ENCODE peak calls at places on chromosomes 11 and 22, in five cellular contexts. U, Y, P, B and C are unnamed samples.

GRCh38 chr22:19896665-19897355 is 42.1 kb upstream of the GNB1L start:
- DNase-seq in P (no peak), Y (no peak), U (no peak), B (no peak), C (no peak)

GRCh38 chr11:69212121-69213110 is 56.7 kb downstream of the SMIM38 start:
- DNase-seq in Y (peak), U (no peak), B (no peak), P (no peak), C (peak)

GRCh38 chr11:86800956-86801264 is 568 bp downstream of the PRSS23 start:
- DNase-seq in Y (no peak), B (no peak), P (no peak), U (no peak), C (no peak)

GRCh38 chr11:2122222-2122906 is 16.8 kb downstream of the IGF2 start:
- DNase-seq in U (no peak), B (no peak), Y (no peak), P (no peak), C (no peak)

GRCh38 chr22:49608228-49608627 is 219.4 kb downstream of the BRD1 start:
- DNase-seq in P (no peak), Y (peak), B (no peak), U (no peak), C (no peak)

GRCh38 chr11:57513911-57514537 is 1.5 kb downstream of the SLC43A1 start:
- DNase-seq in P (no peak), B (no peak), U (no peak), Y (peak), C (peak)

GRCh38 chr11:44627911-44628729 is 62.7 kb downstream of the CD82 start:
- DNase-seq in U (no peak), Y (peak), B (peak), P (no peak), C (peak)

GRCh38 chr22:40083794-40084193 is 89.0 kb downstream of the FAM83F start:
- DNase-seq in P (no peak), Y (no peak), B (no peak), U (no peak), C (no peak)

GRCh38 chr11:22521226-22521625 is 104.4 kb downstream of the FANCF start:
- DNase-seq in B (peak), U (no peak), Y (no peak), P (no peak), C (no peak)